ENCODE peak calls at places on chromosomes 6 and 20, in six cellular contexts. C is effector memory CD8-positive, alpha-beta T cell; M is SK-N-SH treated with all-trans-retinoic acid at 6 μM for 48 hours; D is CD4-positive, alpha-beta T cell; U is activated T-cell treated with anti-CD3 and anti-CD28 coated beads, Interleukin-2, amount 50 U/mL, for 4 hours; O is heart right ventricle. I is an unnamed sample.

GRCh38 chr6:128505603-128506002 is 14.8 kb downstream of the PTPRK start:
- ATAC-seq in U (no peak), D (no peak), O (no peak), M (no peak), C (no peak), I (no peak)

GRCh38 chr20:32810941-32811340 is 8.8 kb upstream of the MAPRE1 start:
- ATAC-seq in D (no peak), U (no peak), M (no peak), O (no peak), C (no peak), I (no peak)

GRCh38 chr6:108944707-108945685 is 96.8 kb downstream of the ARMC2 start:
- ATAC-seq in U (no peak), D (no peak), M (no peak), O (peak), C (no peak), I (peak)

GRCh38 chr20:11822116-11822794 is 95.4 kb upstream of the BTBD3 start:
- ATAC-seq in M (no peak), O (no peak), U (no peak), C (no peak), D (no peak), I (no peak)

GRCh38 chr6:168837231-168837903 is 396.4 kb downstream of the SMOC2 start:
- ATAC-seq in U (no peak), D (no peak), C (no peak), M (no peak), O (no peak), I (no peak)

GRCh38 chr6:141394125-141394536 is 738.6 kb upstream of the GJE1 start:
- ATAC-seq in M (no peak), O (no peak), U (no peak), C (no peak), D (no peak), I (no peak)

GRCh38 chr6:146931214-146931613 is 273.0 kb upstream of the STXBP5 start:
- ATAC-seq in O (no peak), D (no peak), C (no peak), U (no peak), M (no peak), I (no peak)

GRCh38 chr6:32223258-32224235 is at the start of gene NOTCH4:
- ATAC-seq in D (no peak), O (peak), C (no peak), U (no peak), M (no peak), I (no peak)

GRCh38 chr6:140537211-140537610 is 1162.8 kb upstream of the CITED2 start:
- ATAC-seq in D (no peak), C (no peak), U (no peak), O (peak), M (peak), I (peak)

I was measured in gastroesophageal sphincter.